ENCODE peak calls at places on chromosomes 5 and 9, in four cellular contexts. K is stimulated activated CD4-positive, alpha-beta T cell treated with anti-CD3 and anti-CD28 coated beads, Interleukin-15, amount 100 ng/mL, for 1 hour; O is left cardiac atrium; X is HuH-7.5. Z is an unnamed sample.

GRCh38 chr5:163408311-163408923 is 29.0 kb upstream of the CCNG1 start:
- DNase-seq in K (peak; percentile 4), O (peak; percentile 52), X (peak; percentile 18), Z (no peak)

GRCh38 chr5:123754167-123754840 is 242.3 kb downstream of the CSNK1G3 start:
- DNase-seq in O (no peak), X (no peak), K (no peak), Z (no peak)

GRCh38 chr9:109893222-109893621 is 113.2 kb downstream of the PALM2AKAP2 start:
- DNase-seq in O (no peak), X (no peak), K (no peak), Z (no peak)

GRCh38 chr9:87498046-87498815 is 564 bp downstream of the DAPK1 start:
- DNase-seq in X (peak; percentile 73), O (peak; percentile 51), K (no peak), Z (peak; percentile 81)

GRCh38 chr5:178240341-178240741 is 7.7 kb upstream of the PHYKPL start:
- DNase-seq in K (no peak), X (no peak), O (no peak), Z (no peak)

GRCh38 chr9:134686896-134687295 is 45.3 kb downstream of the COL5A1 start:
- DNase-seq in O (no peak), X (no peak), K (no peak), Z (peak; percentile 41)

GRCh38 chr9:12666813-12667212 is 26.4 kb upstream of the TYRP1 start:
- DNase-seq in K (no peak), X (no peak), O (no peak), Z (no peak)

GRCh38 chr5:33311893-33312292 is 128.9 kb upstream of the TARS1 start:
- DNase-seq in X (no peak), O (no peak), K (no peak), Z (no peak)

GRCh38 chr9:13719981-13720380 is 440.5 kb upstream of the MPDZ start:
- DNase-seq in X (no peak), K (no peak), O (no peak), Z (no peak)

GRCh38 chr5:139950436-139950835 is 92.7 kb downstream of the NRG2 start:
- DNase-seq in X (no peak), K (no peak), O (no peak), Z (no peak)

GRCh38 chr9:120331913-120332312 is 248.1 kb downstream of the CDK5RAP2 start:
- DNase-seq in O (no peak), X (no peak), K (no peak), Z (no peak)

GRCh38 chr5:167573274-167574127 is 717.9 kb upstream of the WWC1 start:
- DNase-seq in O (no peak), K (no peak), X (no peak), Z (no peak)

GRCh38 chr9:128142596-128142995 is 6.7 kb upstream of the LCN2 start:
- DNase-seq in O (peak; percentile 4), K (no peak), X (no peak), Z (peak; percentile 4)

GRCh38 chr5:171418316-171418981 is 998 bp upstream of the FGF18 start:
- DNase-seq in K (no peak), X (peak; percentile 98), O (peak; percentile 84), Z (peak; percentile 85)

GRCh38 chr5:7541898-7542297 is 146.0 kb downstream of the ADCY2 start:
- DNase-seq in O (no peak), K (no peak), X (no peak), Z (no peak)

GRCh38 chr5:109825450-109825849 is 135.7 kb downstream of the MAN2A1 start:
- DNase-seq in O (no peak), X (no peak), K (no peak), Z (no peak)